ENCODE peak calls at places on chromosomes 12 and 14, in ten cellular contexts. One of them, this sample, is unnamed.

GRCh38 chr12:27221625-27222387 is 22.3 kb upstream of the STK38L start:
- DNase-seq in fibroblast of mammary gland: no peak
- DNase-seq in CD14-positive monocyte: no peak
- DNase-seq in nephron progenitor cell: no peak
- DNase-seq in GM12865: peak
- DNase-seq in left lung: no peak
- DNase-seq in heart right ventricle: no peak
- DNase-seq in Calu3: no peak
- DNase-seq in B cell: no peak
- DNase-seq in OCI-LY7: peak
- DNase-seq in this sample: peak

GRCh38 chr12:3537916-3538690 is 47.1 kb downstream of the PRMT8 start:
- DNase-seq in fibroblast of mammary gland: no peak
- DNase-seq in CD14-positive monocyte: no peak
- DNase-seq in nephron progenitor cell: no peak
- DNase-seq in GM12865: no peak
- DNase-seq in left lung: no peak
- DNase-seq in heart right ventricle: no peak
- DNase-seq in Calu3: no peak
- DNase-seq in B cell: peak
- DNase-seq in OCI-LY7: no peak
- DNase-seq in this sample: no peak

GRCh38 chr12:83172441-83172840 is 485.7 kb downstream of the TMTC2 start:
- DNase-seq in fibroblast of mammary gland: no peak
- DNase-seq in CD14-positive monocyte: no peak
- DNase-seq in nephron progenitor cell: no peak
- DNase-seq in GM12865: no peak
- DNase-seq in left lung: no peak
- DNase-seq in heart right ventricle: no peak
- DNase-seq in Calu3: no peak
- DNase-seq in B cell: no peak
- DNase-seq in OCI-LY7: no peak
- DNase-seq in this sample: no peak

GRCh38 chr14:96212140-96212539 is 7.5 kb downstream of the BDKRB2 start:
- DNase-seq in fibroblast of mammary gland: no peak
- DNase-seq in CD14-positive monocyte: no peak
- DNase-seq in nephron progenitor cell: no peak
- DNase-seq in GM12865: no peak
- DNase-seq in left lung: no peak
- DNase-seq in heart right ventricle: no peak
- DNase-seq in Calu3: no peak
- DNase-seq in B cell: no peak
- DNase-seq in OCI-LY7: no peak
- DNase-seq in this sample: no peak

GRCh38 chr12:8860165-8860961 is 37.9 kb downstream of the A2ML1 start:
- DNase-seq in fibroblast of mammary gland: peak
- DNase-seq in CD14-positive monocyte: peak
- DNase-seq in nephron progenitor cell: peak
- DNase-seq in GM12865: peak
- DNase-seq in left lung: no peak
- DNase-seq in heart right ventricle: peak
- DNase-seq in Calu3: peak
- DNase-seq in B cell: peak
- DNase-seq in OCI-LY7: peak
- DNase-seq in this sample: peak

GRCh38 chr12:124505001-124505818 is 62.2 kb downstream of the NCOR2 start:
- DNase-seq in fibroblast of mammary gland: no peak
- DNase-seq in CD14-positive monocyte: no peak
- DNase-seq in nephron progenitor cell: no peak
- DNase-seq in GM12865: no peak
- DNase-seq in left lung: no peak
- DNase-seq in heart right ventricle: no peak
- DNase-seq in Calu3: no peak
- DNase-seq in B cell: no peak
- DNase-seq in OCI-LY7: no peak
- DNase-seq in this sample: no peak

GRCh38 chr14:67618617-67619063 is 1.1 kb upstream of the ARG2 start:
- DNase-seq in fibroblast of mammary gland: peak
- DNase-seq in CD14-positive monocyte: no peak
- DNase-seq in nephron progenitor cell: peak
- DNase-seq in GM12865: peak
- DNase-seq in left lung: no peak
- DNase-seq in heart right ventricle: peak
- DNase-seq in Calu3: peak
- DNase-seq in B cell: peak
- DNase-seq in OCI-LY7: peak
- DNase-seq in this sample: peak

GRCh38 chr14:55794655-55795583 is 214.9 kb downstream of the KTN1 start:
- DNase-seq in fibroblast of mammary gland: peak
- DNase-seq in CD14-positive monocyte: no peak
- DNase-seq in nephron progenitor cell: no peak
- DNase-seq in GM12865: no peak
- DNase-seq in left lung: no peak
- DNase-seq in heart right ventricle: no peak
- DNase-seq in Calu3: peak
- DNase-seq in B cell: no peak
- DNase-seq in OCI-LY7: no peak
- DNase-seq in this sample: no peak

GRCh38 chr14:100827140-100827517 is 1.2 kb downstream of the MEG3 start:
- DNase-seq in fibroblast of mammary gland: no peak
- DNase-seq in CD14-positive monocyte: no peak
- DNase-seq in nephron progenitor cell: no peak
- DNase-seq in GM12865: no peak
- DNase-seq in left lung: no peak
- DNase-seq in heart right ventricle: no peak
- DNase-seq in Calu3: no peak
- DNase-seq in B cell: no peak
- DNase-seq in OCI-LY7: no peak
- DNase-seq in this sample: no peak

GRCh38 chr14:100825691-100826331 is at the start of gene MEG3:
- DNase-seq in fibroblast of mammary gland: peak
- DNase-seq in CD14-positive monocyte: no peak
- DNase-seq in nephron progenitor cell: no peak
- DNase-seq in GM12865: no peak
- DNase-seq in left lung: no peak
- DNase-seq in heart right ventricle: peak
- DNase-seq in Calu3: no peak
- DNase-seq in B cell: no peak
- DNase-seq in OCI-LY7: no peak
- DNase-seq in this sample: no peak

GRCh38 chr14:100828448-100828834 is 2.5 kb downstream of the MEG3 start:
- DNase-seq in fibroblast of mammary gland: no peak
- DNase-seq in CD14-positive monocyte: no peak
- DNase-seq in nephron progenitor cell: no peak
- DNase-seq in GM12865: no peak
- DNase-seq in left lung: no peak
- DNase-seq in heart right ventricle: no peak
- DNase-seq in Calu3: no peak
- DNase-seq in B cell: no peak
- DNase-seq in OCI-LY7: no peak
- DNase-seq in this sample: no peak

GRCh38 chr14:100826371-100827139 is 637 bp downstream of the MEG3 start:
- DNase-seq in fibroblast of mammary gland: no peak
- DNase-seq in CD14-positive monocyte: no peak
- DNase-seq in nephron progenitor cell: no peak
- DNase-seq in GM12865: no peak
- DNase-seq in left lung: no peak
- DNase-seq in heart right ventricle: no peak
- DNase-seq in Calu3: no peak
- DNase-seq in B cell: no peak
- DNase-seq in OCI-LY7: no peak
- DNase-seq in this sample: no peak

DNA sequence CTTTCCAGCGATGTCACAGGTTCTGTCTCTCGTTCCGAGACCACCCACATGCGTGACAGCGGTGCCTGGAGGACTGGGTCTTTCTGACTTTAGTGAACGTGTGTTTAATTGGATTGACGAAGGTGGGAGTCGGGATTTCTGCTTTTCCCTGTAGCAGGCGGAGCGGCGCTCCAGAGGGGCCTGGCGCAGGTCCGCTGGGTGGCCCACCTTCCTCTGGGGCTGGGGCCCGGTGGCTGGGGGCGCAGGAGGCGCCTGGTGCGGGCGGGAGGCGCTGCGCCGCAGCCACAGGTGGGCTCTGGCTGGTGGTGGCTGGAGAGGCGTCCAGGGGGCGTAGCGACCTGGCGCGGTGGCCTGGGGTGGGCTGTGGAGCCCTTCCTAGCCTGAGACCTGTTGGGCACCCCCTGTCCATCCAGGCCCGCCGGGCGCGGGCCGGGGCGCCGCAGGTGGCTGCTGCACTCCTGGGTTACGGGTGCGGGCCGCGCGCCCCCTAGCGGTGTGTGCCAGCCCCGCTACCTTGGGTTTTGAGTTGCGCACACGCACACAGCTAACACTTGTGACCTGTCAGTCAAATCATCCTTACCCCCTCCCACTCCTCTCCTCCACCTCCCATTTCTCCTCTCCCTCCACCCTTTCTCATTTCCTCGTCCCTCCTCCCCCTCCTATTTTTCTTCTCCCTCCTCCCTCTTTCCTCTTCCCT is 2.0 kb downstream of the MEG3 start:
- DNase-seq in fibroblast of mammary gland: peak
- DNase-seq in CD14-positive monocyte: no peak
- DNase-seq in nephron progenitor cell: no peak
- DNase-seq in GM12865: no peak
- DNase-seq in left lung: no peak
- DNase-seq in heart right ventricle: no peak
- DNase-seq in Calu3: no peak
- DNase-seq in B cell: no peak
- DNase-seq in OCI-LY7: no peak
- DNase-seq in this sample: no peak
- TF ChIP-seq CTCF in fibroblast of mammary gland: peak
- TF ChIP-seq CTCF in CD14-positive monocyte: peak
- TF ChIP-seq CTCF in nephron progenitor cell: no peak
- TF ChIP-seq CTCF in GM12865: no peak
- TF ChIP-seq CTCF in left lung: peak
- TF ChIP-seq CTCF in heart right ventricle: peak
- TF ChIP-seq CTCF in Calu3: no peak
- TF ChIP-seq CTCF in B cell: no peak
- TF ChIP-seq CTCF in OCI-LY7: no peak
- TF ChIP-seq CTCF in this sample: no peak

DNA sequence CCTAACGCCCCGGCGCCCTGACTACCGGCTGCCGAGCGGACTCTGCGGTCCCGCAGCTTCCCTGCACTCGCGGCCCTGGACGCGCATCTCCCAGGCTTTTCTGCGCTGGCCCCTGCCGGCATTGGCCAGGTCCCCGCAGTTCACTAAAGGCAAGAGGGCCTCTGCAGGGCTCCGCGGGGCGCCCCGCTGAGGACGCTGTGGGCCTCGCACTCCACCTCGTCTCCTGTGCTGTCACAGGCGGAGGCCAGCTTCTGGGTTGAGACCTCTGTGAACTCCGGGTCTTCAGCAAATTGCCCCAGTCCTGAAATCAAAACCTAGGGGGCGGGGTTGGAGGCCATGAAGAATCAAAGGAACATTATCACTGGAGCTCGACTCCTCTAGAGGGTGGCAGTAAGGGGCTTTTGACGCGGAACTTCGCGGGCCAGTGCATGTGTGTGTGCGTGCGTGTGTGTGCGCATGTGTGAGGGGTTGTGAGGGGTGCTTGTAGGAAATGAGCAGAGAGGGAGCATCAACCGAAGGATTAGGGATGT is 68.5 kb upstream of the CAPRIN2 start:
- DNase-seq in fibroblast of mammary gland: peak
- DNase-seq in CD14-positive monocyte: no peak
- DNase-seq in nephron progenitor cell: peak
- DNase-seq in GM12865: peak
- DNase-seq in left lung: peak
- DNase-seq in heart right ventricle: peak
- DNase-seq in Calu3: no peak
- DNase-seq in B cell: no peak
- DNase-seq in OCI-LY7: no peak
- DNase-seq in this sample: peak
- TF ChIP-seq CTCF in fibroblast of mammary gland: no peak
- TF ChIP-seq CTCF in CD14-positive monocyte: no peak
- TF ChIP-seq CTCF in nephron progenitor cell: no peak
- TF ChIP-seq CTCF in GM12865: peak
- TF ChIP-seq CTCF in left lung: no peak
- TF ChIP-seq CTCF in heart right ventricle: peak
- TF ChIP-seq CTCF in Calu3: no peak
- TF ChIP-seq CTCF in B cell: peak
- TF ChIP-seq CTCF in OCI-LY7: no peak
- TF ChIP-seq CTCF in this sample: peak

GRCh38 chr14:66379116-66379515 is 107.1 kb upstream of the CCDC196 start:
- DNase-seq in fibroblast of mammary gland: peak
- DNase-seq in CD14-positive monocyte: no peak
- DNase-seq in nephron progenitor cell: no peak
- DNase-seq in GM12865: no peak
- DNase-seq in left lung: no peak
- DNase-seq in heart right ventricle: peak
- DNase-seq in Calu3: peak
- DNase-seq in B cell: no peak
- DNase-seq in OCI-LY7: no peak
- DNase-seq in this sample: no peak
- TF ChIP-seq CTCF in fibroblast of mammary gland: no peak
- TF ChIP-seq CTCF in CD14-positive monocyte: no peak
- TF ChIP-seq CTCF in nephron progenitor cell: no peak
- TF ChIP-seq CTCF in GM12865: no peak
- TF ChIP-seq CTCF in left lung: no peak
- TF ChIP-seq CTCF in heart right ventricle: no peak
- TF ChIP-seq CTCF in Calu3: no peak
- TF ChIP-seq CTCF in B cell: no peak
- TF ChIP-seq CTCF in OCI-LY7: no peak
- TF ChIP-seq CTCF in this sample: no peak

GRCh38 chr12:64678835-64679234 is 68.5 kb downstream of the RASSF3 start:
- DNase-seq in fibroblast of mammary gland: no peak
- DNase-seq in CD14-positive monocyte: no peak
- DNase-seq in nephron progenitor cell: no peak
- DNase-seq in GM12865: no peak
- DNase-seq in left lung: no peak
- DNase-seq in heart right ventricle: no peak
- DNase-seq in Calu3: no peak
- DNase-seq in B cell: no peak
- DNase-seq in OCI-LY7: no peak
- DNase-seq in this sample: no peak

GRCh38 chr12:64680235-64680634 is 69.9 kb downstream of the RASSF3 start:
- DNase-seq in fibroblast of mammary gland: no peak
- DNase-seq in CD14-positive monocyte: no peak
- DNase-seq in nephron progenitor cell: no peak
- DNase-seq in GM12865: no peak
- DNase-seq in left lung: no peak
- DNase-seq in heart right ventricle: no peak
- DNase-seq in Calu3: peak
- DNase-seq in B cell: no peak
- DNase-seq in OCI-LY7: no peak
- DNase-seq in this sample: no peak

GRCh38 chr12:64675795-64676194 is 65.5 kb downstream of the RASSF3 start:
- DNase-seq in fibroblast of mammary gland: peak
- DNase-seq in CD14-positive monocyte: no peak
- DNase-seq in nephron progenitor cell: no peak
- DNase-seq in GM12865: no peak
- DNase-seq in left lung: no peak
- DNase-seq in heart right ventricle: peak
- DNase-seq in Calu3: peak
- DNase-seq in B cell: no peak
- DNase-seq in OCI-LY7: no peak
- DNase-seq in this sample: no peak

GRCh38 chr12:64679487-64679983 is 69.2 kb downstream of the RASSF3 start:
- DNase-seq in fibroblast of mammary gland: peak
- DNase-seq in CD14-positive monocyte: peak
- DNase-seq in nephron progenitor cell: no peak
- DNase-seq in GM12865: peak
- DNase-seq in left lung: no peak
- DNase-seq in heart right ventricle: peak
- DNase-seq in Calu3: peak
- DNase-seq in B cell: no peak
- DNase-seq in OCI-LY7: no peak
- DNase-seq in this sample: no peak

DNA sequence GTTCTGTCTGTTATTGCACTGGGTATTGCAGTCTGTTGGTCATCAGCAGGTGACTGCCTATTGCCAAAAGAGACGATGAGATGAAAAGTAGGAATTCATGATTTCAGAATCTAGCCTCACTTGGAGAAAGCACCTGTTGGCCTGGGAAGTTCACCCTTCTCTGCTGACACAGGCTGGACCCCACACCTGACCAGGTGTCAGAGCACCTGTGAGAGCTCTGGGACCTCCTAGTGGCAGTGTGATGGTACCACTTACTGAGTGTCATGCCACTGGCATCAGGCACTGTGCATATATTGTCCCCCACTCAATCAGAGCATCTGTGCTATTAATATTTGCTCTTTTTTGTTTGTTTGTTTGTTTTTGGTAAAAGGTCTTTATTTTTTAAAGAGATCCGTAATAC is 68.0 kb downstream of the RASSF3 start:
- DNase-seq in fibroblast of mammary gland: no peak
- DNase-seq in CD14-positive monocyte: no peak
- DNase-seq in nephron progenitor cell: no peak
- DNase-seq in GM12865: no peak
- DNase-seq in left lung: no peak
- DNase-seq in heart right ventricle: no peak
- DNase-seq in Calu3: peak
- DNase-seq in B cell: no peak
- DNase-seq in OCI-LY7: peak
- DNase-seq in this sample: no peak
- TF ChIP-seq CTCF in fibroblast of mammary gland: no peak
- TF ChIP-seq CTCF in CD14-positive monocyte: no peak
- TF ChIP-seq CTCF in nephron progenitor cell: no peak
- TF ChIP-seq CTCF in GM12865: peak
- TF ChIP-seq CTCF in left lung: no peak
- TF ChIP-seq CTCF in heart right ventricle: peak
- TF ChIP-seq CTCF in Calu3: peak
- TF ChIP-seq CTCF in B cell: peak
- TF ChIP-seq CTCF in OCI-LY7: peak
- TF ChIP-seq CTCF in this sample: peak

This sample was measured in GM13977.